ENCODE peak calls at places on chromosomes 1 and 21, in five cellular contexts. N, H, A, E and Z are unnamed samples.
A peak's percentile ranks its signal among the peaks of the same experiment; 100 is the strongest.

GRCh38 chr1:205962821-205963221 is 19.6 kb upstream of the SLC26A9 start:
- ATAC-seq in N (no peak), H (no peak), A (no peak), E (no peak), Z (no peak)

GRCh38 chr1:237976345-237976744 is 85.6 kb upstream of the ZP4 start:
- ATAC-seq in N (no peak), H (no peak), A (no peak), E (no peak), Z (no peak)

GRCh38 chr1:98821379-98821778 is 159.9 kb downstream of the SNX7 start:
- ATAC-seq in N (no peak), H (no peak), A (no peak), E (no peak), Z (no peak)

GRCh38 chr1:84991097-84991890 is 5.6 kb downstream of the MCOLN2 start:
- ATAC-seq in N (no peak), H (no peak), A (no peak), E (no peak), Z (no peak)

GRCh38 chr1:226132731-226133503 is 53.6 kb downstream of the ACBD3 start:
- ATAC-seq in N (peak; percentile 6), H (peak; percentile 61), A (no peak), E (peak; percentile 62), Z (no peak)

GRCh38 chr1:162502928-162503327 is 5.3 kb downstream of the UHMK1 start:
- ATAC-seq in N (no peak), H (no peak), A (no peak), E (no peak), Z (no peak)

GRCh38 chr1:121587230-121587569 is 402.4 kb downstream of the SRGAP2C start:
- ATAC-seq in N (no peak), H (no peak), A (peak; percentile 24), E (no peak), Z (no peak)

GRCh38 chr1:156848461-156849150 is 10.3 kb downstream of the INSRR start:
- ATAC-seq in N (no peak), H (peak; percentile 61), A (no peak), E (peak; percentile 65), Z (no peak)

GRCh38 chr1:241842565-241842964 is 5.4 kb upstream of the EXO1 start:
- ATAC-seq in N (no peak), H (no peak), A (no peak), E (no peak), Z (no peak)

GRCh38 chr1:12424150-12424549 is 193.9 kb downstream of the DHRS3 start:
- ATAC-seq in N (peak; percentile 55), H (no peak), A (no peak), E (no peak), Z (no peak)

GRCh38 chr1:151888972-151889570 is 20.2 kb downstream of the THEM4 start:
- ATAC-seq in N (no peak), H (no peak), A (no peak), E (peak; percentile 45), Z (no peak)

GRCh38 chr1:46532498-46533178 is 18.8 kb downstream of the KNCN start:
- ATAC-seq in N (peak; percentile 83), H (peak; percentile 82), A (peak; percentile 70), E (peak; percentile 75), Z (peak; percentile 89)

GRCh38 chr1:225885336-225885735 is 3.2 kb upstream of the TMEM63A start:
- ATAC-seq in N (no peak), H (no peak), A (no peak), E (no peak), Z (no peak)

GRCh38 chr1:206579747-206580437 is 32.4 kb downstream of the EIF2D start:
- ATAC-seq in N (peak; percentile 79), H (peak; percentile 82), A (no peak), E (peak; percentile 51), Z (peak; percentile 51)

GRCh38 chr1:168729405-168729802 is 398 bp upstream of the DPT start:
- ATAC-seq in N (peak; percentile 50), H (no peak), A (no peak), E (no peak), Z (peak; percentile 55)

GRCh38 chr1:91741906-91742305 is 144.0 kb downstream of the TGFBR3 start:
- ATAC-seq in N (no peak), H (no peak), A (no peak), E (no peak), Z (no peak)

GRCh38 chr1:9651565-9652378 is at the start of gene PIK3CD:
- ATAC-seq in N (peak; percentile 84), H (peak; percentile 75), A (peak; percentile 72), E (peak; percentile 81), Z (peak; percentile 50)

GRCh38 chr1:67336783-67337182 is 29.1 kb downstream of the IL12RB2 start:
- ATAC-seq in N (no peak), H (peak; percentile 39), A (no peak), E (no peak), Z (no peak)

GRCh38 chr1:54335396-54336056 is 70.7 kb downstream of the SSBP3 start:
- ATAC-seq in N (peak; percentile 89), H (peak; percentile 71), A (peak; percentile 47), E (peak; percentile 79), Z (peak; percentile 90)

GRCh38 chr1:22077728-22078127 is 25.2 kb downstream of the CDC42 start:
- ATAC-seq in N (no peak), H (no peak), A (no peak), E (peak; percentile 19), Z (no peak)

GRCh38 chr21:17536381-17536780 is 23.5 kb downstream of the CXADR start:
- ATAC-seq in N (peak; percentile 63), H (peak; percentile 51), A (no peak), E (peak; percentile 64), Z (peak; percentile 27)

GRCh38 chr1:57017201-57017600 is 51.4 kb upstream of the C8B start:
- ATAC-seq in N (no peak), H (no peak), A (no peak), E (no peak), Z (no peak)

GRCh38 chr1:235060607-235061470 is 67.8 kb downstream of the TOMM20 start:
- ATAC-seq in N (peak; percentile 60), H (peak; percentile 33), A (peak; percentile 31), E (peak; percentile 41), Z (peak; percentile 79)

GRCh38 chr1:20588634-20589225 is at the start of gene CDA:
- ATAC-seq in N (peak; percentile 28), H (peak; percentile 56), A (peak; percentile 64), E (peak; percentile 47), Z (peak; percentile 11)

GRCh38 chr1:16019580-16020277 is 1.9 kb upstream of the HSPB7 start:
- ATAC-seq in N (no peak), H (no peak), A (no peak), E (no peak), Z (no peak)

GRCh38 chr21:34579411-34579810 is 35.5 kb downstream of the RCAN1 start:
- ATAC-seq in N (no peak), H (no peak), A (no peak), E (no peak), Z (no peak)

GRCh38 chr1:109634292-109634691 is 14.7 kb downstream of the AMPD2 start:
- ATAC-seq in N (no peak), H (no peak), A (no peak), E (no peak), Z (no peak)

GRCh38 chr1:180909462-180909976 is 3.2 kb upstream of the KIAA1614 start:
- ATAC-seq in N (no peak), H (no peak), A (no peak), E (no peak), Z (no peak)

GRCh38 chr1:155697046-155697445 is 8.2 kb downstream of the DAP3 start:
- ATAC-seq in N (no peak), H (no peak), A (no peak), E (no peak), Z (no peak)

GRCh38 chr1:67514786-67515185 is 84.6 kb upstream of the SERBP1 start:
- ATAC-seq in N (no peak), H (no peak), A (no peak), E (no peak), Z (no peak)

GRCh38 chr1:212782422-212783154 is 9.0 kb downstream of the NSL1 start:
- ATAC-seq in N (peak; percentile 75), H (peak; percentile 39), A (no peak), E (peak; percentile 84), Z (peak; percentile 41)

GRCh38 chr1:48999321-48999720 is 222.6 kb upstream of the BEND5 start:
- ATAC-seq in N (no peak), H (no peak), A (no peak), E (no peak), Z (no peak)

DNA sequence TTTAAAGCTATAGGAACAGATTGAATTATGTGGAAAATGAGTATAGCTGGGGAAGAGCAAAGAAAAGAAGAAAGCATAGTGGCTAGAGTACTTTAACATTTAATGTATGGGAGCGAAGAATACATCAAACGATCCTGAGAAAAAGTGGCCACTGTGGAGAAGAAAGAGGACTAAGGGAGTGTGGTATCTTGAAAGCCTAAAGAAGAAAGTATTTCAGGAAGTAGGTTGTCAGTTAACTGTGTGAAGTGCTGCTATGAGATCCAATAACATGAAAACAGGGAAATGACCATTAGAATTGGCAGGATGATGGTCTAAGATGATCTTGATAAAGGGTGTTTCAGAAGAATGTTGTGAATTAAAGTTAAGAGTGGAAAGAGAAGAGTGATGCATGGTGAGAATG is 219.6 kb upstream of the BEND5 start:
- ATAC-seq in N (no peak), H (no peak), A (no peak), E (no peak), Z (no peak)
- H3K4me1 ChIP-seq in N (no peaks in the 10 kb centered on the region), H (no peaks in the 10 kb centered on the region), A (no peaks in the 10 kb centered on the region), E (no peaks in the 10 kb centered on the region), Z (no peaks in the 10 kb centered on the region)

DNA sequence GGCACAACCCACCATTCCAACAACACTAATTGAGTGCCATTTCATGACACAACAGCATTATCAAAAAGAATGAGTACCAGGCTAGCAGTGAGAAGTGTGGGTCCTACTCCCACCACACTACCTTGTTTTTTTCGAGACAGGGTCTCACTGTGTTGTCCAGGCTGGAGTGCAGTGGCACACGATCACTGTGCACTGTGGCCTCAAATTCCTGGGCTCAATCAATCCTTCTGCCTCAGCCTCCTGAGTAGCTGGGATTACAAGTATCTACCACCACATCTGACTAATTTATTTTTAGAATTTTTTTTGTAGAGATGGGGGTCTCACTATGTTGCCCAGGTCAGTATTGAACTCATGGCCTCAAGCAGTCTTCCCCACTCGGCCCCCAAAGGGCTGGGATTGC is 30.7 kb downstream of the CD247 start:
- ATAC-seq in N (no peak), H (no peak), A (no peak), E (no peak), Z (no peak)
- H3K4me1 ChIP-seq in N (no peaks in the 10 kb centered on the region), H (peaks cover 8% of the 10 kb centered on the region), A (no peaks in the 10 kb centered on the region), E (no peaks in the 10 kb centered on the region), Z (no peaks in the 10 kb centered on the region)

DNA sequence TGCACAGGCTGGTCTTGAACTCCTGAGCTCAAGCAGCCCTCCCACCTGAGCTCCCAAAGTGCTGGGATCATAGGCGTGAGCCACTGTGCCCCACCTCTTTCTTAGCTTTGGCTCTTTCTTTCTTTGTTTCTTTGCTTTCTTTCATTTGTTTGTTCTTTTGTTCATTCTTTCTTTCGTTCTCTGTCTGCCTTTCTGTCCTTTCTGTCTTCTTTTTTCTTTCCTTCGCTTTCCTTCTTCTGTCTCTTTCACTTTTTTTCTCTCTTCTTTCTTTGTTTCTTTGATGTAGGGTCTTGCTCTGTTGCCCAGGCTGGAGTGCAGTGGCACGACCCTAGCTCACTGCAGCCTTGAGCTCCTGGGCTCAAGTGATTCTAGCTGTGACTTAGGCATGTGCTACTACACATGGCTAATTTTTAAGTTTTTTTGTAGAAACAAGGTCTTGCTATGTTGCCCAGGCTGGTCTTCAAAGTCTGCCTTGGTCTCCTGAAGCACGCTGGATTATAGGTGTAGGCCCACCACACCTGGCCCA is 18.9 kb downstream of the SOX13 start:
- ATAC-seq in N (no peak), H (no peak), A (no peak), E (no peak), Z (no peak)
- H3K4me1 ChIP-seq in N (peaks cover 89% of the 10 kb centered on the region), H (peaks cover 90% of the 10 kb centered on the region), A (peaks cover 71% of the 10 kb centered on the region), E (peaks cover 28% of the 10 kb centered on the region), Z (no peaks in the 10 kb centered on the region)

GRCh38 chr1:1041092-1041503 is 21.2 kb downstream of the AGRN start:
- ATAC-seq in N (no peak), H (no peak), A (no peak), E (no peak), Z (peak; percentile 9)
- H3K4me1 ChIP-seq in N (peaks cover 14% of the 10 kb centered on the region), H (peaks cover 18% of the 10 kb centered on the region), A (peaks cover 29% of the 10 kb centered on the region), E (peaks cover 13% of the 10 kb centered on the region), Z (peaks cover 26% of the 10 kb centered on the region)